ENCODE peak calls at places on chromosome 14, in four cellular contexts. K is A549, P is GM23338, L is K562. G is an unnamed sample.

GRCh38 chr14:85602366-85602765 is 72.4 kb downstream of the FLRT2 start:
- DNase-seq in P (no peak), L (no peak), K (no peak), G (no peak)

GRCh38 chr14:103693514-103693913 is 21.7 kb downstream of the XRCC3 start:
- DNase-seq in L (no peak), P (no peak), K (no peak), G (no peak)

GRCh38 chr14:102888748-102889147 is 33.7 kb upstream of the AMN start:
- DNase-seq in P (no peak), L (no peak), K (no peak), G (no peak)

GRCh38 chr14:71555654-71556559 is 376.3 kb upstream of the RGS6 start:
- DNase-seq in L (peak), K (no peak), P (no peak), G (no peak)

GRCh38 chr14:35046751-35047536 is 872 bp downstream of the FAM177A1 start:
- DNase-seq in P (peak), L (no peak), K (peak), G (peak)

GRCh38 chr14:105940534-105941225 is 414.3 kb downstream of the TMEM121 start:
- DNase-seq in P (no peak), K (no peak), L (no peak), G (no peak)

GRCh38 chr14:20436363-20436755 is 393 bp upstream of the KLHL33 start:
- DNase-seq in P (no peak), K (no peak), L (no peak), G (no peak)

GRCh38 chr14:56244138-56244789 is 126.1 kb downstream of the PELI2 start:
- DNase-seq in P (no peak), L (no peak), K (no peak), G (peak)

GRCh38 chr14:35355981-35356839 is 48.3 kb downstream of the NFKBIA start:
- DNase-seq in P (no peak), K (no peak), L (peak), G (no peak)

GRCh38 chr14:99252443-99252939 is 19.5 kb downstream of the BCL11B start:
- DNase-seq in P (no peak), L (no peak), K (no peak), G (no peak)
- H3K4me3 ChIP-seq in P (no peak), L (no peak), K (no peak), G (no peak)

DNA sequence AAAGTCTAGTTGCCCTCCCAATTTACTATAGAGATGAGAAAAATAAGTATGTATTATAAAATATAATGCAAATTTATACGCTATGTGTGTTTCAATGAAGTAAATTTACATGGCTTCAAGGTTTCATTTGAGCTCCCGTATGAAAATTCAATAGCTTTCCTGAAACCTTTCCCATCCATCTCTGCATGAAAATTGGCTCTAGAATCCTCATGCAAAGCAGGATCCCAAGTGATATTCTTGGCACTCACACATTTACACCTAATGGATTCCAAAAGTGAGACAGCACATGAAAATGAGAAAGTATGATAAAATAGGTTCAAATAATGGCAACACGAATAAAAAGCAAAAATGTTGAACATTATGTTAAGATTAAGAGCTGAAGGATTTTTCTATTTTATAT is 1595.8 kb upstream of the SEL1L start:
- DNase-seq in K (no peak), P (no peak), L (no peak), G (no peak)
- TF ChIP-seq REST in K (no peak), P (no peak), L (no peak), G (no peak)

DNA sequence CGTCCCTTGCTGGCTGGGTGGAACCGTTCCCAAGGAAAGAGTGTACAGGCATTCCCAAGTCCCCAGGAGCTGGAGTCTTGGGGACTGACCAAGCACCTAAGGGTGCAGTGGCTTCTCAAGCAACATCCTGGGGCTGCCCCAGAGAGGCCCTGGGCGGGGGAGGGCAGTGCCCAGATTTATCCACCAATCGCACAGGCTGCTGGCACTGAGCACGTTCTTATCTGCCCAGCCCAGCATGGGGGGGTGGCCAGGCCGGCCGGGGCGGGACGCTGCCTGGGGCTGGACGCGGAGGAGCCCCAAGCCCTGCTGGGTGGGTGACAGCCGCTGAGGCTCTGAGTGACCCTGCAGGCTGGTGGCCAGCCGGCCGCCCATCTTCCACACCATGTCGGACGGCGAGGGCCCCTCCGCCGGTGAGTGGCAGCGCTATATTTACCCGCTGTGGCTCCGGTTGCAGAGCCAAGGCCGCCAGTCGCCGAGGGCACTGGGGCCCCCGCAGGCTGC is 53.4 kb downstream of the CYP46A1 start:
- DNase-seq in K (peak), L (peak), P (no peak), G (no peak)
- H3K4me3 ChIP-seq in K (peak), L (no peak), P (no peak), G (no peak)

GRCh38 chr14:104830781-104831180 is 29.9 kb downstream of the ZBTB42 start:
- DNase-seq in P (no peak), L (no peak), K (no peak), G (no peak)

GRCh38 chr14:104826858-104827172 is 25.9 kb downstream of the ZBTB42 start:
- DNase-seq in P (peak), L (no peak), K (no peak), G (no peak)

GRCh38 chr14:104826197-104826857 is 25.4 kb downstream of the ZBTB42 start:
- DNase-seq in K (peak), L (peak), P (peak), G (peak)

GRCh38 chr14:104824353-104824997 is 23.6 kb downstream of the ZBTB42 start:
- DNase-seq in L (no peak), P (no peak), K (no peak), G (no peak)

GRCh38 chr14:104827173-104828055 is 26.5 kb downstream of the ZBTB42 start:
- DNase-seq in L (peak), K (peak), P (peak), G (no peak)
- TF ChIP-seq REST in L (no peak), K (no peak), P (no peak), G (no peak)

GRCh38 chr14:95485222-95485819 is 31.1 kb downstream of the SYNE3 start:
- DNase-seq in K (no peak), P (peak), L (no peak), G (no peak)

GRCh38 chr14:95484296-95484695 is 32.2 kb downstream of the SYNE3 start:
- DNase-seq in K (no peak), L (no peak), P (no peak), G (no peak)

GRCh38 chr14:95483843-95484165 is 32.6 kb downstream of the SYNE3 start:
- DNase-seq in P (no peak), L (no peak), K (no peak), G (no peak)

GRCh38 chr14:95481391-95482022 is 34.9 kb downstream of the SYNE3 start:
- DNase-seq in L (no peak), K (no peak), P (no peak), G (no peak)

GRCh38 chr14:95482967-95483842 is 33.2 kb downstream of the SYNE3 start:
- DNase-seq in K (peak), P (no peak), L (no peak), G (no peak)
- H3K4me3 ChIP-seq in K (no peak), P (no peak), L (no peak), G (no peak)

GRCh38 chr14:101554991-101555668 is 6.2 kb upstream of the DIO3 start:
- DNase-seq in K (no peak), L (peak), P (no peak), G (no peak)

GRCh38 chr14:101557321-101557695 is 4.0 kb upstream of the DIO3 start:
- DNase-seq in L (no peak), K (no peak), P (no peak), G (no peak)

GRCh38 chr14:101556566-101557320 is 4.6 kb upstream of the DIO3 start:
- DNase-seq in P (no peak), K (no peak), L (no peak), G (no peak)

GRCh38 chr14:101557811-101558738 is 3.2 kb upstream of the DIO3 start:
- DNase-seq in P (peak), K (no peak), L (peak), G (no peak)

DNA sequence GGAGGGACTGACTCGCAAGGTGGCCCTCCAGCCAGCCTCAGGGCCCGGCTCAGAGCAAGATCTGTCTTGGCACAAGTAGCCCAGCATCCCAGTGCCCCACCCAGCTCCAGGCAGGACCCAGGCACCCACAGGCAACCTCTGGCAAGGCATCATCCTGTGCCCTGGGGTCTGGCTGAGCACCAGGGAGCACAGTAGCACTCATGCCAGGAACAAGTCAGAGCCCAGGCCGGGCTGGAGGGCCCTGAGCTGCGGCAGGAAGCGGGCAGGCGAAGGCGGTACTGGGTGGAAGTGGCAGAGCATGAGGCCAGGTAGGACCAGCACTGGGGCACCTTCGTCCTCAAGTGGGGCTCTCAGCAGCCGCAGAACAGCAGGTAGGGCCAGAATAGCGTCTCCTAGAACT is 5.2 kb upstream of the DIO3 start:
- DNase-seq in L (no peak), K (no peak), P (no peak), G (no peak)
- TF ChIP-seq REST in L (no peak), K (no peak), P (no peak), G (no peak)

GRCh38 chr14:68689426-68689825 is 103.4 kb downstream of the ZFP36L1 start:
- DNase-seq in K (no peak), L (no peak), P (no peak), G (no peak)
- H3K4me3 ChIP-seq in K (no peak), L (no peak), P (no peak), G (no peak)

DNA sequence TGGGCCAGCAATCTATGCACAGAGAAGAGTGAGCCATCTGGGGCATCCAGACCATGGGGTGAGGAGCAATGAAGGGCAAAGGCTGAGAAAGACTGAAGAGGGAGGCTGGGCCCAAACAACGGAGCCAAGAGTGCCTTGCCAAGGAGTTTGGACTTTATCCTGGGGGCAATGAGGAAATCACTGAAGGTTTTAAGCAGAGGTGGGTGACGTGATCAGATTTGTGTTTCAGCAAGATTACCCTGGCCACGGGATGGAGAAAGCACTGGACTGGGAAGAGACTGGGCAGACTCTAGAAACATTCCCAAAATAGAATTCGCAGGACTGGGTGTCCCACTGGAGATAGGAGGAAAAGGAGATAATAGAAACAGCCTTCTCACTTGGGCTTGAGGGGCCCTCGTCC is 65.3 kb downstream of the DPF3 start:
- DNase-seq in L (no peak), K (no peak), P (no peak), G (no peak)
- TF ChIP-seq REST in L (no peak), K (no peak), P (no peak), G (no peak)

G was measured in HL-60.